ENCODE peak calls at places on chromosome 6, in four cellular contexts. D is GM20000, S is keratinocyte, C is nephron progenitor cell. H is an unnamed sample.

GRCh38 chr6:29439006-29439405 is at the start of gene OR10C1:
- DNase-seq in D (no peak), S (no peak), C (no peak), H (no peak)

GRCh38 chr6:32148722-32149576 is 2.8 kb downstream of the PRRT1 start:
- DNase-seq in D (no peak), S (no peak), C (no peak), H (peak)

GRCh38 chr6:79353226-79353625 is 118.7 kb upstream of the HMGN3 start:
- DNase-seq in D (no peak), S (no peak), C (no peak), H (no peak)

GRCh38 chr6:165766457-165766856 is 103.4 kb upstream of the PDE10A start:
- DNase-seq in D (no peak), S (no peak), C (no peak), H (no peak)

GRCh38 chr6:100099189-100100074 is 105.4 kb upstream of the MCHR2 start:
- DNase-seq in D (peak), S (no peak), C (no peak), H (no peak)

GRCh38 chr6:150740453-150740852 is 125.0 kb upstream of the MTHFD1L start:
- DNase-seq in D (no peak), S (no peak), C (no peak), H (no peak)

GRCh38 chr6:12245763-12246720 is 44.1 kb upstream of the EDN1 start:
- DNase-seq in D (no peak), S (no peak), C (no peak), H (no peak)

GRCh38 chr6:124812067-124812466 is 150.2 kb upstream of the RNF217 start:
- DNase-seq in D (no peak), S (no peak), C (no peak), H (no peak)

GRCh38 chr6:13629459-13630116 is 14.5 kb downstream of the NOL7 start:
- DNase-seq in D (no peak), S (no peak), C (no peak), H (no peak)

GRCh38 chr6:49550413-49551125 is at the start of gene C6orf141:
- DNase-seq in D (peak), S (no peak), C (peak), H (peak)

GRCh38 chr6:88566746-88567534 is 396.5 kb downstream of the RNGTT start:
- DNase-seq in D (peak), S (no peak), C (no peak), H (no peak)

GRCh38 chr6:88631830-88632229 is 331.6 kb downstream of the RNGTT start:
- DNase-seq in D (no peak), S (no peak), C (peak), H (no peak)

GRCh38 chr6:107665386-107665785 is 158.7 kb downstream of the SCML4 start:
- DNase-seq in D (no peak), S (no peak), C (no peak), H (no peak)